ENCODE peak calls at places on chromosome 6, in four cellular contexts. One of them, this sample, is unnamed.
A peak's percentile ranks its signal among the peaks of the same experiment; 100 is the strongest.

GRCh38 chr6:77030929-77031674 is 432.2 kb downstream of the HTR1B start:
- DNase-seq in nucleus accumbens: no peak
- DNase-seq in SHP77: no peak
- DNase-seq in GM12891: no peak
- DNase-seq in this sample: no peak

GRCh38 chr6:15689586-15690450 is 27.0 kb upstream of the DTNBP1 start:
- DNase-seq in nucleus accumbens: no peak
- DNase-seq in SHP77: no peak
- DNase-seq in GM12891: no peak
- DNase-seq in this sample: no peak

GRCh38 chr6:160261991-160262718 is 3.5 kb upstream of the SLC22A2 start:
- DNase-seq in nucleus accumbens: no peak
- DNase-seq in SHP77: no peak
- DNase-seq in GM12891: no peak
- DNase-seq in this sample: no peak

GRCh38 chr6:166998256-166999144 is 697 bp upstream of the CEP43 start:
- DNase-seq in nucleus accumbens: no peak
- DNase-seq in SHP77: no peak
- DNase-seq in GM12891: no peak
- DNase-seq in this sample: no peak

GRCh38 chr6:22157233-22157632 is 139.6 kb downstream of the PRL start:
- DNase-seq in nucleus accumbens: no peak
- DNase-seq in SHP77: no peak
- DNase-seq in GM12891: no peak
- DNase-seq in this sample: no peak

GRCh38 chr6:26003102-26003694 is 40.6 kb downstream of the TRIM38 start:
- DNase-seq in nucleus accumbens: no peak
- DNase-seq in SHP77: peak; percentile 24
- DNase-seq in GM12891: no peak
- DNase-seq in this sample: no peak

GRCh38 chr6:158518196-158519127 is 41.4 kb upstream of the TMEM181 start:
- DNase-seq in nucleus accumbens: no peak
- DNase-seq in SHP77: peak; percentile 93
- DNase-seq in GM12891: peak; percentile 50
- DNase-seq in this sample: peak; percentile 12

GRCh38 chr6:144266091-144266649 is 19.0 kb upstream of the UTRN start:
- DNase-seq in nucleus accumbens: no peak
- DNase-seq in SHP77: no peak
- DNase-seq in GM12891: no peak
- DNase-seq in this sample: no peak

GRCh38 chr6:143655541-143655940 is 22.2 kb upstream of the PHACTR2 start:
- DNase-seq in nucleus accumbens: no peak
- DNase-seq in SHP77: no peak
- DNase-seq in GM12891: no peak
- DNase-seq in this sample: no peak

GRCh38 chr6:79586548-79586947 is 44.6 kb upstream of the SH3BGRL2 start:
- DNase-seq in nucleus accumbens: no peak
- DNase-seq in SHP77: no peak
- DNase-seq in GM12891: no peak
- DNase-seq in this sample: no peak

GRCh38 chr6:39684790-39685485 is 40.3 kb downstream of the KIF6 start:
- DNase-seq in nucleus accumbens: no peak
- DNase-seq in SHP77: no peak
- DNase-seq in GM12891: no peak
- DNase-seq in this sample: no peak

GRCh38 chr6:36422714-36423100 is 19.9 kb downstream of the PXT1 start:
- DNase-seq in nucleus accumbens: no peak
- DNase-seq in SHP77: no peak
- DNase-seq in GM12891: no peak
- DNase-seq in this sample: no peak

GRCh38 chr6:6007311-6008113 is 787 bp upstream of the NRN1 start:
- DNase-seq in nucleus accumbens: no peak
- DNase-seq in SHP77: peak; percentile 87
- DNase-seq in GM12891: no peak
- DNase-seq in this sample: peak; percentile 87

GRCh38 chr6:169663468-169663867 is 38.4 kb downstream of the WDR27 start:
- DNase-seq in nucleus accumbens: no peak
- DNase-seq in SHP77: no peak
- DNase-seq in GM12891: no peak
- DNase-seq in this sample: no peak

GRCh38 chr6:11209941-11210340 is 22.5 kb downstream of the NEDD9 start:
- DNase-seq in nucleus accumbens: no peak
- DNase-seq in SHP77: no peak
- DNase-seq in GM12891: no peak
- DNase-seq in this sample: no peak

GRCh38 chr6:25176466-25176865 is 102.7 kb upstream of the CARMIL1 start:
- DNase-seq in nucleus accumbens: no peak
- DNase-seq in SHP77: no peak
- DNase-seq in GM12891: no peak
- DNase-seq in this sample: no peak

GRCh38 chr6:41527721-41528408 is 18.3 kb upstream of the FOXP4 start:
- DNase-seq in nucleus accumbens: no peak
- DNase-seq in SHP77: peak; percentile 22
- DNase-seq in GM12891: no peak
- DNase-seq in this sample: no peak

GRCh38 chr6:43877463-43878126 is 107.6 kb downstream of the VEGFA start:
- DNase-seq in nucleus accumbens: no peak
- DNase-seq in SHP77: no peak
- DNase-seq in GM12891: no peak
- DNase-seq in this sample: no peak